ENCODE peak calls at places on chromosome 15, in eight cellular contexts. A is activated CD8-positive, alpha-beta T cell treated with anti-CD3 and anti-CD28 coated beads, Interleukin-2, amount 10 ng/mL, durations not matched to agents 7 days and 5 days; W is CD8-positive, alpha-beta T cell; P is HS-27A; R is posterior cingulate gyrus; F is T-helper 17 cell; Q is tibial artery; S is amygdala. N is an unnamed sample.

GRCh38 chr15:33032053-33032452 is 162.5 kb downstream of the FMN1 start:
- DNase-seq in W (no peak), P (no peak), A (no peak), F (no peak), R (no peak), S (no peak), Q (no peak), N (no peak)

GRCh38 chr15:68112711-68113110 is 58.6 kb downstream of the PIAS1 start:
- DNase-seq in P (no peak), Q (no peak), R (no peak), A (no peak), W (no peak), F (no peak), S (no peak), N (no peak)

GRCh38 chr15:70133781-70134180 is 36.1 kb upstream of the TLE3 start:
- DNase-seq in Q (no peak), R (no peak), F (no peak), W (no peak), P (no peak), S (no peak), A (no peak), N (no peak)

GRCh38 chr15:55526559-55527036 is 18.6 kb upstream of the DNAAF4 start:
- DNase-seq in R (no peak), S (no peak), Q (no peak), F (no peak), P (peak), A (peak), W (no peak), N (peak)

GRCh38 chr15:72117448-72117697 is 577 bp downstream of the MYO9A start:
- DNase-seq in A (peak), P (peak), F (peak), W (peak), S (peak), R (no peak), Q (peak), N (no peak)

GRCh38 chr15:42088801-42089640 is 5.3 kb downstream of the PLA2G4D start:
- DNase-seq in F (no peak), A (no peak), Q (no peak), S (no peak), R (no peak), P (no peak), W (no peak), N (no peak)

GRCh38 chr15:57158589-57158988 is 217.7 kb upstream of the CGNL1 start:
- DNase-seq in W (no peak), F (no peak), Q (no peak), S (no peak), R (no peak), A (no peak), P (peak), N (peak)

GRCh38 chr15:78065973-78066946 is 11.3 kb downstream of the TBC1D2B start:
- DNase-seq in F (no peak), S (no peak), R (no peak), A (no peak), P (no peak), W (no peak), Q (no peak), N (no peak)

GRCh38 chr15:100833432-100834389 is 45.9 kb upstream of the ALDH1A3 start:
- DNase-seq in Q (no peak), W (no peak), A (no peak), F (no peak), P (no peak), S (no peak), R (no peak), N (peak)

GRCh38 chr15:44775923-44776322 is 39.6 kb downstream of the TRIM69 start:
- DNase-seq in A (no peak), Q (no peak), P (no peak), R (no peak), W (no peak), S (peak), F (no peak), N (peak)

GRCh38 chr15:78394981-78395619 is 42.9 kb upstream of the IREB2 start:
- DNase-seq in F (no peak), W (no peak), Q (no peak), A (no peak), S (no peak), R (no peak), P (no peak), N (peak)

GRCh38 chr15:38842991-38843610 is 278.5 kb upstream of the RASGRP1 start:
- DNase-seq in A (no peak), F (no peak), Q (no peak), W (no peak), R (no peak), S (no peak), P (no peak), N (no peak)

N was measured in NCI-H2081.